ENCODE peak calls at places on chromosome 3, in seven cellular contexts. C, G, M, A, D, I and F are unnamed samples.
A peak's percentile ranks its signal among the peaks of the same experiment; 100 is the strongest.

GRCh38 chr3:52281980-52282801 is 3.7 kb upstream of the WDR82 start:
- DNase-seq in C (no peak), G (peak; percentile 37), M (no peak), A (no peak), D (no peak), I (no peak), F (no peak)

GRCh38 chr3:32910954-32911353 is 40.5 kb upstream of the CCR4 start:
- DNase-seq in C (no peak), G (no peak), M (no peak), A (no peak), D (no peak), I (no peak), F (no peak)

GRCh38 chr3:32304510-32304909 is 66.0 kb downstream of the CMTM8 start:
- DNase-seq in C (no peak), G (no peak), M (no peak), A (no peak), D (no peak), I (no peak), F (no peak)

GRCh38 chr3:4245671-4246070 is 57.5 kb upstream of the SETMAR start:
- DNase-seq in C (no peak), G (no peak), M (no peak), A (no peak), D (no peak), I (no peak), F (no peak)

GRCh38 chr3:83496459-83496858 is 1462.3 kb upstream of the CADM2 start:
- DNase-seq in C (no peak), G (no peak), M (no peak), A (no peak), D (no peak), I (no peak), F (no peak)

GRCh38 chr3:41907330-41908073 is 54.4 kb downstream of the ULK4 start:
- DNase-seq in C (no peak), G (no peak), M (no peak), A (peak; percentile 3), D (no peak), I (no peak), F (no peak)

GRCh38 chr3:187841552-187841951 is 96.3 kb upstream of the BCL6 start:
- DNase-seq in C (no peak), G (no peak), M (no peak), A (no peak), D (no peak), I (no peak), F (no peak)

GRCh38 chr3:168812234-168812633 is 716.5 kb upstream of the GOLIM4 start:
- DNase-seq in C (no peak), G (no peak), M (no peak), A (no peak), D (no peak), I (no peak), F (no peak)

GRCh38 chr3:180684807-180685206 is 5.5 kb upstream of the CCDC39 start:
- DNase-seq in C (no peak), G (no peak), M (no peak), A (no peak), D (peak; percentile 2), I (no peak), F (no peak)

GRCh38 chr3:58490860-58491501 is 915 bp upstream of the KCTD6 start:
- DNase-seq in C (no peak), G (peak; percentile 5), M (no peak), A (no peak), D (peak; percentile 17), I (peak; percentile 71), F (no peak)

GRCh38 chr3:57582470-57583168 is 14.5 kb downstream of the ARF4 start:
- DNase-seq in C (no peak), G (peak; percentile 76), M (no peak), A (peak; percentile 37), D (no peak), I (no peak), F (no peak)

GRCh38 chr3:195263193-195263924 is 7.6 kb downstream of the XXYLT1 start:
- DNase-seq in C (no peak), G (no peak), M (no peak), A (no peak), D (no peak), I (no peak), F (peak; percentile 58)

GRCh38 chr3:127565711-127566110 is 24.8 kb downstream of the TPRA1 start:
- DNase-seq in C (no peak), G (no peak), M (no peak), A (no peak), D (no peak), I (no peak), F (no peak)

GRCh38 chr3:23648965-23649328 is 156.8 kb upstream of the UBE2E1 start:
- DNase-seq in C (no peak), G (no peak), M (no peak), A (peak; percentile 48), D (no peak), I (no peak), F (no peak)

GRCh38 chr3:171058058-171058457 is 31.5 kb upstream of the SLC2A2 start:
- DNase-seq in C (no peak), G (no peak), M (no peak), A (no peak), D (no peak), I (no peak), F (no peak)

GRCh38 chr3:34229871-34230270 is 431.4 kb downstream of the PDCD6IP start:
- DNase-seq in C (no peak), G (no peak), M (no peak), A (peak; percentile 18), D (no peak), I (no peak), F (no peak)

GRCh38 chr3:154294016-154294415 is 30.3 kb downstream of the DHX36 start:
- DNase-seq in C (no peak), G (no peak), M (no peak), A (no peak), D (no peak), I (no peak), F (no peak)

GRCh38 chr3:98884675-98885371 is 16.7 kb downstream of the DCBLD2 start:
- DNase-seq in C (no peak), G (no peak), M (no peak), A (no peak), D (no peak), I (no peak), F (no peak)

GRCh38 chr3:112101946-112102345 is 15.8 kb downstream of the C3orf52 start:
- DNase-seq in C (no peak), G (no peak), M (no peak), A (no peak), D (no peak), I (no peak), F (no peak)

GRCh38 chr3:31522152-31522551 is 10.6 kb upstream of the STT3B start:
- DNase-seq in C (no peak), G (no peak), M (peak; percentile 53), A (peak; percentile 38), D (no peak), I (no peak), F (no peak)

GRCh38 chr3:146065573-146066006 is 95.4 kb downstream of the PLOD2 start:
- DNase-seq in C (peak; percentile 40), G (peak; percentile 62), M (no peak), A (peak; percentile 72), D (peak; percentile 4), I (no peak), F (no peak)
- TF ChIP-seq CTCF in C (peak; percentile 88), G (peak; percentile 74), M (peak; percentile 36), A (peak; percentile 41), D (peak; percentile 72), I (peak; percentile 70), F (peak; percentile 93)

GRCh38 chr3:70618151-70618550 is 305.7 kb upstream of the MDFIC2 start:
- DNase-seq in C (no peak), G (no peak), M (no peak), A (no peak), D (no peak), I (no peak), F (no peak)
- TF ChIP-seq CTCF in C (no peak), G (no peak), M (no peak), A (no peak), D (no peak), I (no peak), F (no peak)

DNA sequence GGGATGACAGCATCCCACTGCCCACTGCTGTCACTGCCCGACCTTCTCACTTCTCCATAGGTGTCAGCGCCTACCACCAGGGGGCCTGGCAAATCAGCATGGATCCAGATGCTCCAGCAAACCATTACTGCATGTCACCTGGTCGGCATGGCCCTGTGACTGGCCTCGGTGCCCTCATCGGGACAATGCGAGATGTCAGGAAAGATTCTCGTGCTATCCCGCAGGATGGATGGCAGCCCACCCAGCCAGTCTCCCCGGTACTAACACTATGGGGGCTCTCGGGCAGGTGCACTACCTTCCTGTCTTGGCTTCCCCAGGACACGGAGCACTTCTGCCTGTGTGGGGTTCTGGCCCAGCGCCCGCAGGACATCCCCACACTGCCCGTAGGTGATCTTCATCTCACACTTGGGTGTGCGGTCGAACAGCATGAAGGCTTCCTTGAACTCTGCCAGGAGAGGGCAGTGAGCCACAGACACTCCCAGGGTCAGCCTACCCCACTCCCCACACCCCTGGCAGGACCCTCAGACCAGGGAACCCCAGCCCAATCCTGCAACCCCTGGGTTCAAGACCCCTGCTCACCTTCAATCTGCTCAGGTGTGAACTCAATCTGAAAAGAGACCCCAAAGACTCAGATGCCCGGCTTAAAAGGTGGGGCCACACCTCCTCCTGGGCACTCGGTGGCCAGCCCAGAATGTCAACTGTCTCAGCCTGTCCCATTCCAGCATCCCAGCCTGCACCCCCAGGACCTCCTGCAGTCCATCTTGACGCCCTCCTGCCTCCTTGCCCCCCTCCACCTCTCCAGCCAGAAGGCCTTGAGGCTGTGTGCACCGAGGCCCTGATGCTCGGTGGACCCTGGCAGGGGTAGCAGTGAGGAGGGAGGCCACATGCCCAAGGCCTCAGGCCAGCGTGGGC is 2.6 kb downstream of the MYL3 start:
- DNase-seq in C (peak; percentile 54), G (peak; percentile 68), M (no peak), A (peak; percentile 26), D (peak; percentile 61), I (peak; percentile 58), F (no peak)
- TF ChIP-seq CTCF in C (peak; percentile 57), G (peak; percentile 54), M (peak; percentile 25), A (peak; percentile 47), D (peak; percentile 58), I (peak; percentile 21), F (peak; percentile 68)

GRCh38 chr3:122776675-122777074 is 17.0 kb downstream of the HSPBAP1 start:
- DNase-seq in C (no peak), G (no peak), M (no peak), A (no peak), D (no peak), I (no peak), F (no peak)

GRCh38 chr3:122773856-122774535 is 19.6 kb downstream of the HSPBAP1 start:
- DNase-seq in C (no peak), G (no peak), M (peak; percentile 57), A (peak; percentile 10), D (no peak), I (no peak), F (no peak)

GRCh38 chr3:122777077-122777476 is 16.6 kb downstream of the HSPBAP1 start:
- DNase-seq in C (no peak), G (no peak), M (no peak), A (no peak), D (no peak), I (no peak), F (no peak)

GRCh38 chr3:122772827-122773226 is 20.8 kb downstream of the HSPBAP1 start:
- DNase-seq in C (no peak), G (no peak), M (no peak), A (no peak), D (no peak), I (no peak), F (no peak)

DNA sequence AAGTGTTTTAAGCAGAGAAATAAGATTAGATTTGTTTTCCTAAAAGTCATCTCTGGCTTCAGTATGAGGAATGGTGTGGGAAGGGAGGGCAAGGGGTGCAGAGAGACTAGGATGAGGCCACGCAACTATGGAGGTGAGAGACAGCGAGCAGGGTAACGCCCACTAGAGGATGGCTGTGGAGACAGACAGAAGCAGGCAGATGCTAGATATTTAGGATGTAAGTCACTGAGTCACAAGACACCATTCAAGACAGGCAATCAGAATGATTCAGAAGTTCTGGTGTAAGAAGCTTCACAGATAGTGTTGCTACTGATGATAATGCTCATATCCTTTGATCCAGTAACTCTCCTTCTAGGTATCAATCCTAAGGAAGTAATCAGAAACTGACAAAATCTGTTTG is 19.1 kb downstream of the HSPBAP1 start:
- DNase-seq in C (no peak), G (no peak), M (peak; percentile 29), A (no peak), D (no peak), I (no peak), F (no peak)
- TF ChIP-seq CTCF in C (no peak), G (no peak), M (no peak), A (no peak), D (no peak), I (no peak), F (no peak)